ENCODE peak calls at places on chromosomes 1 and 21, in nine cellular contexts. Z is hepatic stellate cell; L is mucosa of descending colon; R is stimulated activated CD4-positive, alpha-beta T cell treated with anti-CD3 and anti-CD28 coated beads, Interleukin-15, amount 100 ng/mL, for 1 hour; K is NCI-H2081; E is hippocampal formation; H is NCI-H510A; P is cortex of kidney; U is uterus. C is an unnamed sample.

GRCh38 chr1:41738010-41738409 is 180.7 kb downstream of the HIVEP3 start:
- DNase-seq in Z (no peak), L (no peak), R (no peak), K (no peak), E (no peak), H (no peak), P (no peak), U (no peak), C (no peak)

GRCh38 chr21:42624095-42624830 is 29.2 kb upstream of the PDE9A start:
- DNase-seq in Z (no peak), L (peak), R (no peak), K (no peak), E (no peak), H (no peak), P (no peak), U (peak), C (no peak)

GRCh38 chr1:206021796-206022365 is 1.8 kb downstream of the CTSE start:
- DNase-seq in Z (peak), L (no peak), R (no peak), K (no peak), E (no peak), H (no peak), P (no peak), U (no peak), C (no peak)

GRCh38 chr1:198153103-198153502 is 3.7 kb upstream of the NEK7 start:
- DNase-seq in Z (no peak), L (no peak), R (no peak), K (no peak), E (no peak), H (no peak), P (no peak), U (no peak), C (no peak)

GRCh38 chr1:28243685-28244439 is 7.9 kb downstream of the ATP5IF1 start:
- DNase-seq in Z (no peak), L (peak), R (no peak), K (no peak), E (no peak), H (no peak), P (no peak), U (no peak), C (no peak)

GRCh38 chr1:1181938-1182410 is 8.3 kb downstream of the TTLL10 start:
- DNase-seq in Z (no peak), L (no peak), R (no peak), K (no peak), E (no peak), H (no peak), P (no peak), U (no peak), C (no peak)

GRCh38 chr1:221782461-221782860 is 40.6 kb upstream of the DUSP10 start:
- DNase-seq in Z (no peak), L (no peak), R (no peak), K (no peak), E (no peak), H (no peak), P (no peak), U (no peak), C (no peak)

GRCh38 chr21:46634966-46635323 is 529 bp upstream of the PRMT2 start:
- DNase-seq in Z (peak), L (peak), R (no peak), K (peak), E (no peak), H (peak), P (no peak), U (peak), C (peak)

GRCh38 chr21:31326478-31327247 is 17.4 kb downstream of the TIAM1 start:
- DNase-seq in Z (no peak), L (no peak), R (peak), K (no peak), E (no peak), H (no peak), P (no peak), U (no peak), C (no peak)

GRCh38 chr1:185719021-185719420 is 15.2 kb upstream of the HMCN1 start:
- DNase-seq in Z (peak), L (no peak), R (no peak), K (no peak), E (no peak), H (no peak), P (no peak), U (no peak), C (no peak)

GRCh38 chr1:156549390-156549789 is 23.0 kb downstream of the IQGAP3 start:
- DNase-seq in Z (no peak), L (no peak), R (no peak), K (no peak), E (no peak), H (no peak), P (no peak), U (no peak), C (no peak)

GRCh38 chr1:241828576-241828975 is 19.4 kb upstream of the EXO1 start:
- DNase-seq in Z (no peak), L (no peak), R (no peak), K (no peak), E (no peak), H (no peak), P (no peak), U (no peak), C (no peak)

GRCh38 chr1:88847618-88848017 is 43.7 kb downstream of the GTF2B start:
- DNase-seq in Z (no peak), L (no peak), R (no peak), K (no peak), E (no peak), H (no peak), P (no peak), U (no peak), C (no peak)

GRCh38 chr1:94416901-94417701 is 1.1 kb upstream of the ABCD3 start:
- DNase-seq in Z (peak), L (peak), R (no peak), K (no peak), E (peak), H (no peak), P (no peak), U (peak), C (peak)

GRCh38 chr1:211378844-211379243 is 52.2 kb downstream of the TRAF5 start:
- DNase-seq in Z (peak), L (no peak), R (no peak), K (no peak), E (no peak), H (no peak), P (no peak), U (no peak), C (no peak)

GRCh38 chr1:85319488-85319887 is 43.1 kb upstream of the BCL10 start:
- DNase-seq in Z (no peak), L (no peak), R (no peak), K (no peak), E (no peak), H (no peak), P (no peak), U (no peak), C (no peak)

GRCh38 chr21:45037986-45038385 is 36.4 kb upstream of the ADARB1 start:
- DNase-seq in Z (no peak), L (no peak), R (no peak), K (no peak), E (no peak), H (no peak), P (no peak), U (no peak), C (no peak)

GRCh38 chr21:44618909-44619308 is 7.0 kb downstream of the KRTAP10-8 start:
- DNase-seq in Z (no peak), L (peak), R (peak), K (no peak), E (no peak), H (no peak), P (no peak), U (no peak), C (no peak)

GRCh38 chr1:168676029-168676812 is 52.8 kb downstream of the DPT start:
- DNase-seq in Z (no peak), L (no peak), R (no peak), K (no peak), E (no peak), H (no peak), P (no peak), U (no peak), C (no peak)

GRCh38 chr1:9680828-9681227 is 29.3 kb downstream of the PIK3CD start:
- DNase-seq in Z (no peak), L (no peak), R (no peak), K (no peak), E (no peak), H (no peak), P (no peak), U (no peak), C (no peak)

GRCh38 chr1:31003613-31004230 is 61.8 kb downstream of the PUM1 start:
- DNase-seq in Z (no peak), L (no peak), R (no peak), K (no peak), E (no peak), H (no peak), P (no peak), U (no peak), C (no peak)

GRCh38 chr21:45091540-45092322 is 17.4 kb downstream of the ADARB1 start:
- DNase-seq in Z (no peak), L (no peak), R (no peak), K (no peak), E (no peak), H (no peak), P (no peak), U (no peak), C (no peak)